ENCODE peak calls at places on chromosomes 13 and 19, in four cellular contexts. T, R, S and K are unnamed samples.

GRCh38 chr13:113445791-113446487 is 7.3 kb downstream of the ADPRHL1 start:
- DNase-seq in T (peak), R (no peak), S (no peak), K (no peak)

GRCh38 chr13:31115616-31116015 is 46.1 kb downstream of the HSPH1 start:
- DNase-seq in T (no peak), R (no peak), S (no peak), K (no peak)

GRCh38 chr13:84684804-84685203 is 802.5 kb upstream of the SLITRK1 start:
- DNase-seq in T (no peak), R (no peak), S (no peak), K (no peak)

GRCh38 chr19:41588497-41589209 is 12.7 kb downstream of the CEACAM21 start:
- DNase-seq in T (no peak), R (peak), S (peak), K (no peak)

GRCh38 chr13:101398191-101398590 is 18.1 kb downstream of the NALCN start:
- DNase-seq in T (no peak), R (no peak), S (no peak), K (no peak)

GRCh38 chr19:18562086-18562485 is 4.4 kb downstream of the KXD1 start:
- DNase-seq in T (no peak), R (no peak), S (no peak), K (no peak)

GRCh38 chr19:7868671-7869452 is 5.3 kb downstream of the PRR36 start:
- DNase-seq in T (peak), R (peak), S (peak), K (peak)

GRCh38 chr13:52447815-52448552 is 2.5 kb downstream of the VPS36 start:
- DNase-seq in T (no peak), R (no peak), S (no peak), K (no peak)

GRCh38 chr19:53906211-53907192 is 2.6 kb upstream of the CACNG7 start:
- DNase-seq in T (no peak), R (no peak), S (peak), K (peak)

GRCh38 chr13:50344717-50345116 is 329.5 kb downstream of the KCNRG start:
- DNase-seq in T (no peak), R (no peak), S (no peak), K (no peak)

GRCh38 chr13:86881390-86881789 is 789.8 kb upstream of the SLITRK5 start:
- DNase-seq in T (no peak), R (no peak), S (no peak), K (no peak)

GRCh38 chr19:48560095-48560530 is 8.1 kb downstream of the SULT2B1 start:
- DNase-seq in T (no peak), R (peak), S (peak), K (no peak)

GRCh38 chr13:33999830-34000605 is 182.1 kb downstream of the RFC3 start:
- DNase-seq in T (no peak), R (no peak), S (no peak), K (no peak)

GRCh38 chr13:46132109-46132508 is 27.3 kb upstream of the CPB2 start:
- DNase-seq in T (no peak), R (no peak), S (no peak), K (no peak)

GRCh38 chr13:110590577-110590976 is 24.8 kb upstream of the NAXD start:
- DNase-seq in T (peak), R (no peak), S (no peak), K (no peak)

GRCh38 chr13:27374126-27374613 is 50.2 kb upstream of the GTF3A start:
- DNase-seq in T (no peak), R (no peak), S (no peak), K (no peak)

GRCh38 chr19:6460099-6460884 is 700 bp upstream of the SLC25A23 start:
- DNase-seq in T (peak), R (peak), S (peak), K (peak)
- TF ChIP-seq POLR2AphosphoS5 in T (peak), R (no peak), S (no peak), K (no peak)

DNA sequence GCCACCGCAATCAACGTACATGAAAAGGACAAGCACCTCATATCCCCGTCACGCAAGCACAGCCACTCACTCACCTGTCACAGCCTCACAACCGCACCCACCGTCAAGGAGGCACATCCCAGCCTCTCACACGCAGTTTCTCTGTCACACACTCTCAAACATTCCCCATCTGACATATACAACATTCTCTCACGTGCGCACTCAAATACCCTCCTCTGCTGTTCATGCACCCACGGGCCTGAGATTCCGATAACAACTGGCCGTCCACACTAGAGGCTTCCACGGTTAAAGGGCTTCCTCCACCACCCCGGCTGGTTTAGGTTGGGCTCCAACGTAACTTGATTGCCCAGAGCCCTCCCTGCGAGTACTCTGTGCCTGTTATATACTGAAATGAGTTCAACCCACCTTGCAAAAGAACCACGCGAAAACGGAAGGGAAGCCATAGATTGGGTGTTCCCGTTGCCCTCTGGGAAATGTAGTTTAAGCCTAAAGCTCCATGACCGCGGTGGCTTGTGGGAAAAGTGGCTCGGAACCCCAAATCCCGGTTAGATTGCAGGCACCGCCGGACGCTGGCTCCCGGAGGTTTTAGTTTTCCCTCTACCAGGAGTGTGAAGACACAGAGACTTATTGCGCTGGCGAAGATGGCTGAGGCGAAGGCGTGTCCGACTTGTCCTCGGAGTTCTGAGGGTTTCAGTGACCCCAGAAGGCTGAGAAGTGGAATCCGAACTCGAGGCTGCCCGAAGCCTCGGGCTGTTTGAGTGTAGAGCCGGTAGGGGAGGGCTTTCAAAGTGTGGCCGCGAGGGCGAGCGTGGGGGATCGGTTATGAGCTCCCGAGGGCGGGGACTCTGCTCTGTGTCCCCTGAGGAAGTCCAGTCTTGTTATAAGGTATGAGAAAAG is at the start of gene ZNF573:
- DNase-seq in T (peak), R (peak), S (peak), K (peak)
- TF ChIP-seq POLR2A in T (no peak), R (peak), S (peak), K (peak)

GRCh38 chr19:12784394-12784870 is 6.9 kb upstream of the JUNB start:
- DNase-seq in T (no peak), R (no peak), S (peak), K (no peak)
- TF ChIP-seq POLR2AphosphoS5 in T (no peak), R (no peak), S (peak), K (no peak)

GRCh38 chr13:39379667-39380655 is 223.0 kb downstream of the LHFPL6 start:
- DNase-seq in T (no peak), R (no peak), S (no peak), K (no peak)

GRCh38 chr13:39381456-39381855 is 221.5 kb downstream of the LHFPL6 start:
- DNase-seq in T (no peak), R (no peak), S (no peak), K (no peak)

GRCh38 chr13:39385621-39386231 is 217.3 kb downstream of the LHFPL6 start:
- DNase-seq in T (no peak), R (no peak), S (no peak), K (no peak)

GRCh38 chr13:39385154-39385553 is 217.8 kb downstream of the LHFPL6 start:
- DNase-seq in T (no peak), R (no peak), S (no peak), K (no peak)
- TF ChIP-seq POLR2A in T (no peak), R (no peak), S (no peak), K (no peak)